ENCODE peak calls at places on chromosome 9, in six cellular contexts. U is brain microvascular endothelial cell, Y is IMR-90, K is psoas muscle, J is foreskin keratinocyte, N is hepatocyte. M is an unnamed sample.

GRCh38 chr9:8730618-8731017 is 931.0 kb upstream of the DMAC1 start:
- DNase-seq in J (peak; percentile 2), K (no peak), U (no peak), N (no peak), Y (no peak), M (no peak)

GRCh38 chr9:107489687-107490605 is at the start of gene KLF4:
- DNase-seq in U (peak; percentile 88), K (peak; percentile 90), Y (peak; percentile 91), N (peak; percentile 97), J (peak; percentile 64), M (peak; percentile 99)

GRCh38 chr9:88651682-88652633 is 117.0 kb downstream of the NXNL2 start:
- DNase-seq in J (peak; percentile 95), U (peak; percentile 100), K (peak; percentile 87), Y (peak; percentile 99), N (peak; percentile 67), M (peak; percentile 94)

GRCh38 chr9:38362912-38363588 is 29.5 kb upstream of the ALDH1B1 start:
- DNase-seq in Y (peak; percentile 85), U (peak; percentile 63), N (peak; percentile 76), K (peak; percentile 28), J (no peak), M (peak; percentile 76)

GRCh38 chr9:113556877-113557593 is 93.5 kb downstream of the RGS3 start:
- DNase-seq in U (no peak), Y (peak; percentile 71), N (no peak), K (no peak), J (no peak), M (no peak)

GRCh38 chr9:93483497-93483896 is 30.1 kb upstream of the FAM120AOS start:
- DNase-seq in K (no peak), U (no peak), N (no peak), J (no peak), Y (no peak), M (no peak)

GRCh38 chr9:104836235-104836634 is 72.3 kb downstream of the NIPSNAP3B start:
- DNase-seq in J (no peak), N (no peak), U (no peak), K (no peak), Y (peak; percentile 15), M (no peak)

GRCh38 chr9:131467214-131467935 is 35.3 kb upstream of the POMT1 start:
- DNase-seq in K (no peak), Y (no peak), J (no peak), U (no peak), N (no peak), M (no peak)

GRCh38 chr9:89903076-89903475 is 298.3 kb downstream of the GADD45G start:
- DNase-seq in K (no peak), J (no peak), Y (no peak), U (no peak), N (no peak), M (no peak)

GRCh38 chr9:84791608-84792007 is 122.1 kb downstream of the NTRK2 start:
- DNase-seq in J (no peak), U (no peak), K (no peak), N (no peak), Y (no peak), M (no peak)

GRCh38 chr9:129549684-129550083 is 71.2 kb downstream of the C9orf50 start:
- DNase-seq in U (peak; percentile 14), J (no peak), Y (no peak), K (peak; percentile 46), N (no peak), M (no peak)

DNA sequence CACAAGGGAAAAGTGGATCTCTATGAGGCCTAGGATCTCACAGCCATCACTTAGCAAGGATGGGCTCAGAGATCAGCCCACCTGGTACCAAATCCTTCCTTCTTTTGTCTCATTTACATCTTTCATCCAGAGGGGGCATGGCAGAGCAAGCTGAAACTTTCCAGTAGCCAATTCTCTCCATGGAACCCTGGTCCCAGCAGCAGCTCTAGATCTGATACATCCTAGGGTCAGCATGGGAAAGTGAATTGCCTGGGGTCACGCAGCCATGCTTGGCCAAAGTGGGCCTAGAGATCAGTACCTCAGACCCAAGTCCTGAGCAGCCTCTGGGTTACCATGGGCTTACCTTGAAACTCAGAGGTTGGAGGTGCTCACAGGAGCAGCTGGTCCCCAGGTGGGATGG is 170.5 kb downstream of the GABBR2 start:
- DNase-seq in J (no peak), U (no peak), K (no peak), N (no peak), Y (no peak), M (no peak)
- TF ChIP-seq CTCF in J (peak; percentile 15), U (peak; percentile 46), K (no peak), N (no peak), Y (peak; percentile 3), M (no peak)

DNA sequence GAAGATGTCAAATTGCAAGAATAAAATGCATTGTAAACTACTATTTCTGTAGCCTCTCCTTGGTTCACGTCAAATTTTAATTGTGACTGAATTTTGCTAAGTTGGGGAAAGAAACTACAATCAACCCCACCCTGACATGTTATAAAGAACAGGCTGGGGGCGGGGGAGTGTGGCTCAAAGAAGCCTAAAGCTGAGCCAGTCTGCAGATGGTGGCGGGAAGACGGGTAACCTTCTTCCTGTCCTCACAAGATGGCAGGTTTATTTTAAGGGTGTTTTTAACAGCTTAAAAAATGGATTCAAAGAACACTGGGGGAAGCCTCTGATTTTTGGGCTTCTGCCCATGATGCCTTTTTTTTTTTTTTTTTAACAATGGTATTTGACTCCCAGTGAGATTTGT is 68.5 kb upstream of the MELK start:
- DNase-seq in K (no peak), U (no peak), J (no peak), N (no peak), Y (no peak), M (no peak)
- H3K27ac ChIP-seq in K (no peak overlapping the region), U (no peak overlapping the region), J (no peak overlapping the region), N (no peak overlapping the region), Y (no peak overlapping the region), M (no peak overlapping the region)

GRCh38 chr9:127122176-127123151 is at the start of gene ANGPTL2:
- DNase-seq in Y (peak; percentile 95), K (peak; percentile 92), U (peak; percentile 43), N (peak; percentile 93), J (no peak), M (peak; percentile 77)
- TF ChIP-seq CTCF in Y (no peak), K (no peak), U (peak; percentile 13), N (no peak), J (no peak), M (no peak)

GRCh38 chr9:136900556-136900955 is 14.2 kb downstream of the TRAF2 start:
- DNase-seq in Y (no peak), U (no peak), N (no peak), K (no peak), J (no peak), M (no peak)
- H3K27ac ChIP-seq in Y (no peak overlapping the region), U (no peak overlapping the region), N (no peak overlapping the region), K (peak overlapping the region; percentile 92), J (peak overlapping the region; percentile 96), M (peak overlapping the region; percentile 80)